ENCODE peak calls at places on chromosomes 12 and 14, in four cellular contexts. U is hepatocyte, W is prostate gland, B is fibroblast of lung. R is an unnamed sample. For H3K27me3, the result is how much of the 10 kb centered on the place peaks cover.

GRCh38 chr12:121468451-121468850 is 68.5 kb downstream of the RNF34 start:
- DNase-seq in W (no peak), B (peak), U (no peak), R (no peak)

GRCh38 chr12:104250366-104251125 is 35.0 kb downstream of the TXNRD1 start:
- DNase-seq in W (no peak), B (no peak), U (no peak), R (no peak)

GRCh38 chr14:87566986-87567385 is 426.0 kb downstream of the GALC start:
- DNase-seq in W (no peak), U (peak), B (no peak), R (no peak)

GRCh38 chr14:96586056-96586455 is 83.9 kb downstream of the PAPOLA start:
- DNase-seq in W (no peak), U (no peak), B (no peak), R (no peak)

GRCh38 chr14:53620325-53620716 is 336.3 kb downstream of the BMP4 start:
- DNase-seq in W (no peak), B (no peak), U (no peak), R (no peak)

GRCh38 chr12:95445884-95446482 is 28.0 kb upstream of the METAP2 start:
- DNase-seq in U (no peak), B (no peak), W (no peak), R (no peak)

GRCh38 chr12:18482601-18483120 is 221.3 kb downstream of the PIK3C2G start:
- DNase-seq in W (no peak), U (no peak), B (no peak), R (no peak)

GRCh38 chr12:55720071-55720564 is at the start of gene RDH5:
- DNase-seq in W (no peak), U (peak), B (peak), R (peak)

GRCh38 chr14:33618361-33619095 is 332.3 kb downstream of the EGLN3 start:
- DNase-seq in B (no peak), U (no peak), W (no peak), R (peak)

GRCh38 chr12:47156167-47156736 is 76.5 kb upstream of the AMIGO2 start:
- DNase-seq in B (peak), W (no peak), U (no peak), R (no peak)

GRCh38 chr12:42892702-42893101 is 303.2 kb upstream of the PRICKLE1 start:
- DNase-seq in W (no peak), U (no peak), B (no peak), R (no peak)

GRCh38 chr12:124369055-124369900 is 74.4 kb downstream of the RFLNA start:
- DNase-seq in U (peak), W (peak), B (peak), R (peak)

GRCh38 chr14:96040836-96041371 is 1.7 kb downstream of the C14orf132 start:
- DNase-seq in W (no peak), U (peak), B (peak), R (no peak)

GRCh38 chr14:67503331-67503730 is 14.8 kb upstream of the TMEM229B start:
- DNase-seq in B (no peak), W (no peak), U (no peak), R (no peak)

GRCh38 chr12:66508025-66508424 is 170.9 kb downstream of the GRIP1 start:
- DNase-seq in W (no peak), U (no peak), B (no peak), R (no peak)

GRCh38 chr12:122023339-122024131 is 1.9 kb downstream of the BCL7A start:
- DNase-seq in W (peak), U (peak), B (peak), R (peak)

GRCh38 chr14:38107216-38107631 is 100.5 kb upstream of the SSTR1 start:
- DNase-seq in U (no peak), W (no peak), B (no peak), R (no peak)

GRCh38 chr12:57861967-57862366 is 15.4 kb upstream of the CTDSP2 start:
- DNase-seq in B (no peak), U (no peak), W (no peak), R (no peak)

GRCh38 chr12:117114784-117115183 is 15.6 kb upstream of the TESC start:
- DNase-seq in B (no peak), W (no peak), U (no peak), R (peak)

GRCh38 chr12:3600039-3600720 is 109.2 kb downstream of the PRMT8 start:
- DNase-seq in U (no peak), B (no peak), W (no peak), R (no peak)

GRCh38 chr12:83763425-83763824 is 1076.7 kb downstream of the TMTC2 start:
- DNase-seq in U (peak), B (no peak), W (no peak), R (no peak)

GRCh38 chr12:127270193-127270592 is 996.8 kb upstream of the TMEM132C start:
- DNase-seq in B (peak), U (peak), W (no peak), R (no peak)

GRCh38 chr12:105382771-105383632 is 52.5 kb downstream of the C12orf75 start:
- DNase-seq in B (peak), W (peak), U (peak), R (peak)

GRCh38 chr12:49189731-49190314 is 943 bp upstream of the TUBA1A start:
- DNase-seq in U (no peak), B (no peak), W (no peak), R (no peak)

GRCh38 chr12:116135209-116135930 is 142.1 kb downstream of the MED13L start:
- DNase-seq in U (no peak), B (peak), W (no peak), R (peak)

GRCh38 chr12:67827820-67828383 is 161.3 kb upstream of the IFNG-AS1 start:
- DNase-seq in B (peak), U (peak), W (no peak), R (peak)

GRCh38 chr12:23781118-23781517 is 168.4 kb downstream of the SOX5 start:
- DNase-seq in B (no peak), U (no peak), W (no peak), R (no peak)

GRCh38 chr14:104845834-104846441 is 19.1 kb upstream of the CEP170B start:
- DNase-seq in U (no peak), B (no peak), W (no peak), R (no peak)

GRCh38 chr12:69623970-69624369 is 13.3 kb upstream of the LRRC10 start:
- DNase-seq in U (no peak), W (no peak), B (no peak), R (peak)

GRCh38 chr14:59331217-59331616 is 134.0 kb downstream of the GPR135 start:
- DNase-seq in W (no peak), B (no peak), U (no peak), R (no peak)

DNA sequence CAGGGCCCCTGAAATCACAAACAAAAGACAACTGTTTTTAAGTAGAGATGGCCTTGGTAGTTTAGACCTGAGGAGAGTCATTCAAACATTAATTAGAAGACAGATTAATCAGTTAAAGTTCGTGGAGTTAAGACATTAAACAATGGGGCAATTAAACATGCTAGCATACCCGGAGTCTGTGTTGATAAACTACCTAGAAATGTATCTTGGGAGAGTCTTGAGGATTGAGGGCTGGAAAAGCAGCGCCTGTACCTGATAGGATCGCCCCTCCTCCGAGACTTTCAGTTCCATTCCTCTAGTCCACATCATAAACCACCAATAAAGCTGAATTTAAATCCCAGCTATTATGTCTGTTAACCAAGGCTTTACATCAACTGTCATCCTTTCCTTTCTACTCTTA is 1.0 kb upstream of the KRAS start:
- DNase-seq in B (no peak), U (no peak), W (no peak), R (peak)
- H3K27ac ChIP-seq in B (no peak), U (peak), W (peak), R (no peak)

DNA sequence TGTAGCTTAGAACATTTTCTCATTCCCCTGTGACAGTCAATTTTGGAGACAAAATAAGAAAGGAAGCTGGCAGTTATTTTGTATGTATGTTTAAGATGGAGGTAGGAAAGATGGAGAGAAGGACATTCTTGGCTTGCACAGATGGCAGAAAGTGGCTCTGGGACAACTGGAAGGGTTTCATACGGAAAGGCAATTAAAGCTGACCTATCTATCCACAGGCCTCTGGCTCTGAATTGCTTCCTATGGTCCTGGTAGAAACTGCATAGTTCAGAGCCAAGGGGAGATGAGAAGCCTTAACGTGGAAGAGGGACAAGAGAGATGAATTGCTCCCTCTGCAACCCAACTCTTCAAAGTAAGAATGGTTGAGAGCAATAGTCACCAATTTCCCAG is 8.0 kb upstream of the NPFF start:
- DNase-seq in U (no peak), W (no peak), B (no peak), R (no peak)
- H3K4me3 ChIP-seq in U (no peak), W (no peak), B (no peak), R (no peak)

DNA sequence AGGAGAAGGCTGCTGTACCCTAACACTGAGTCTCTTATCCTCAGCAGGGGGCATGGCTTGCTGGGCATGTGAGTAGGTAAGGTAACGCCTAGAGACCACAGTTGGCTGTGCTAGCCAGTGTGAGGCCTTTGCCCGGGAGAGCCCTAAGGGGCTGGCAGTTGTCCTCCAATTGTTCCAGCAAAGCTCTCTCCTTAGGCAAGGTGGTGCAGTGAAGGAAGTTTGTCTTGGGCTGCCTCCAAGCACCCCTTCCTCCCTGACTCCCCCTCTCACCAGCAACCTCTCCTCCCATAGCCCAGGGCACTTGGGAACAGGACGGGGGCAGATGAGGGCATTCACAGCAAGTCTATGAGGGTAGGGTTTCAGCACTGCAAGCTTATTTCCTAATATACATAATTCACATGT is 23.0 kb downstream of the LACRT start:
- DNase-seq in B (no peak), W (peak), U (no peak), R (no peak)
- H3K27me3 ChIP-seq in B (under half), W (under half), U (half or more), R (under half)

GRCh38 chr14:62983821-62984220 is 61.4 kb downstream of the KCNH5 start:
- DNase-seq in B (no peak), U (no peak), W (no peak), R (no peak)
- H3K27ac ChIP-seq in B (no peak), U (no peak), W (no peak), R (no peak)

GRCh38 chr14:101808894-101809670 is 47.6 kb downstream of the PPP2R5C start:
- DNase-seq in U (no peak), W (no peak), B (no peak), R (no peak)
- H3K4me3 ChIP-seq in U (peak), W (peak), B (peak), R (no peak)

R was measured in small intestine.